ENCODE peak calls at places on chromosomes 3 and 15, in seven cellular contexts. C is globus pallidus, H is T-helper 17 cell, S is ascending aorta, X is HuH-7.5, D is left cardiac atrium, L is fibroblast of mammary gland. U is an unnamed sample.

GRCh38 chr3:183912895-183913579 is 28.4 kb upstream of the PARL start:
- DNase-seq in C (no peak), H (no peak), S (no peak), X (peak), D (no peak), L (no peak), U (no peak)

GRCh38 chr3:53045784-53046170 is at the start of gene SFMBT1:
- DNase-seq in C (peak), H (peak), S (peak), X (peak), D (peak), L (peak), U (no peak)

GRCh38 chr15:36778516-36778915 is 199.1 kb downstream of the CDIN1 start:
- DNase-seq in C (no peak), H (no peak), S (no peak), X (no peak), D (no peak), L (peak), U (no peak)

GRCh38 chr15:80550910-80551265 is 144.2 kb upstream of the ABHD17C start:
- DNase-seq in C (no peak), H (no peak), S (no peak), X (no peak), D (no peak), L (peak), U (no peak)

GRCh38 chr3:132342615-132343014 is 25.4 kb downstream of the ACP3 start:
- DNase-seq in C (no peak), H (no peak), S (no peak), X (no peak), D (no peak), L (no peak), U (no peak)

GRCh38 chr3:99960941-99961340 is 143.3 kb downstream of the CMSS1 start:
- DNase-seq in C (no peak), H (no peak), S (peak), X (no peak), D (no peak), L (peak), U (no peak)

GRCh38 chr3:20760981-20761380 is 575.0 kb upstream of the SGO1 start:
- DNase-seq in C (no peak), H (no peak), S (no peak), X (no peak), D (no peak), L (peak), U (no peak)

GRCh38 chr3:129439381-129439816 is 349 bp downstream of the MBD4 start:
- DNase-seq in C (no peak), H (peak), S (peak), X (no peak), D (peak), L (no peak), U (no peak)

GRCh38 chr3:56801151-56801596 is 575 bp downstream of the ARHGEF3 start:
- DNase-seq in C (peak), H (no peak), S (no peak), X (no peak), D (no peak), L (no peak), U (no peak)

GRCh38 chr3:40505599-40506462 is at the start of gene ZNF620:
- DNase-seq in C (peak), H (peak), S (peak), X (peak), D (peak), L (peak), U (peak)

GRCh38 chr3:10883478-10884234 is 67.6 kb downstream of the SLC6A11 start:
- DNase-seq in C (peak), H (no peak), S (no peak), X (peak), D (no peak), L (peak), U (no peak)

GRCh38 chr15:74333093-74333492 is 34.4 kb downstream of the CYP11A1 start:
- DNase-seq in C (no peak), H (no peak), S (no peak), X (no peak), D (no peak), L (no peak), U (no peak)

GRCh38 chr3:55329849-55330248 is 157.3 kb downstream of the WNT5A start:
- DNase-seq in C (no peak), H (no peak), S (no peak), X (no peak), D (no peak), L (peak), U (no peak)

GRCh38 chr3:66080167-66080566 is 41.4 kb upstream of the MAGI1 start:
- DNase-seq in C (no peak), H (no peak), S (no peak), X (no peak), D (no peak), L (no peak), U (no peak)

GRCh38 chr3:138082992-138083386 is 32.4 kb downstream of the DZIP1L start:
- DNase-seq in C (no peak), H (no peak), S (no peak), X (no peak), D (no peak), L (peak), U (no peak)

GRCh38 chr3:108602935-108603294 is 13.4 kb downstream of the DZIP3 start:
- DNase-seq in C (no peak), H (no peak), S (no peak), X (no peak), D (no peak), L (no peak), U (no peak)

GRCh38 chr3:28347374-28348285 is 891 bp upstream of the ZCWPW2 start:
- DNase-seq in C (peak), H (no peak), S (peak), X (no peak), D (no peak), L (peak), U (no peak)

GRCh38 chr15:37217567-37217966 is 117.2 kb upstream of the MEIS2 start:
- DNase-seq in C (no peak), H (no peak), S (no peak), X (peak), D (no peak), L (peak), U (no peak)

GRCh38 chr15:71975816-71976150 is 142.2 kb downstream of the MYO9A start:
- DNase-seq in C (no peak), H (no peak), S (no peak), X (no peak), D (no peak), L (no peak), U (no peak)

GRCh38 chr15:70362911-70363310 is 265.2 kb upstream of the TLE3 start:
- DNase-seq in C (no peak), H (no peak), S (peak), X (peak), D (no peak), L (peak), U (no peak)

GRCh38 chr15:48005921-48006541 is 114.8 kb upstream of the SLC24A5 start:
- DNase-seq in C (no peak), H (no peak), S (no peak), X (no peak), D (no peak), L (peak), U (no peak)

GRCh38 chr3:12946134-12946533 is 104.8 kb upstream of the RPL32 start:
- DNase-seq in C (no peak), H (no peak), S (no peak), X (no peak), D (no peak), L (no peak), U (no peak)

U was measured in thoracic aorta.